ENCODE peak calls at places on chromosomes 11 and 22, in eight cellular contexts. One of them, this sample, is unnamed.

GRCh38 chr22:50737728-50738648 is at the start of gene ACR:
- DNase-seq in A673: no peak
- DNase-seq in sigmoid colon: no peak
- DNase-seq in kidney: peak
- DNase-seq in astrocyte: no peak
- DNase-seq in transverse colon: no peak
- DNase-seq in RWPE1: no peak
- DNase-seq in SK-N-SH: no peak
- DNase-seq in this sample: no peak

GRCh38 chr11:126405906-126406305 is 50.4 kb downstream of the ST3GAL4 start:
- DNase-seq in A673: no peak
- DNase-seq in sigmoid colon: no peak
- DNase-seq in kidney: peak
- DNase-seq in astrocyte: no peak
- DNase-seq in transverse colon: peak
- DNase-seq in RWPE1: peak
- DNase-seq in SK-N-SH: no peak
- DNase-seq in this sample: no peak

GRCh38 chr11:15852179-15852578 is 504.2 kb downstream of the SOX6 start:
- DNase-seq in A673: peak
- DNase-seq in sigmoid colon: no peak
- DNase-seq in kidney: no peak
- DNase-seq in astrocyte: no peak
- DNase-seq in transverse colon: peak
- DNase-seq in RWPE1: peak
- DNase-seq in SK-N-SH: no peak
- DNase-seq in this sample: peak

GRCh38 chr11:10996678-10997077 is 138.8 kb upstream of the ZBED5 start:
- DNase-seq in A673: no peak
- DNase-seq in sigmoid colon: no peak
- DNase-seq in kidney: no peak
- DNase-seq in astrocyte: no peak
- DNase-seq in transverse colon: no peak
- DNase-seq in RWPE1: no peak
- DNase-seq in SK-N-SH: no peak
- DNase-seq in this sample: no peak

GRCh38 chr11:11731311-11732083 is 109.7 kb upstream of the GALNT18 start:
- DNase-seq in A673: peak
- DNase-seq in sigmoid colon: no peak
- DNase-seq in kidney: no peak
- DNase-seq in astrocyte: peak
- DNase-seq in transverse colon: no peak
- DNase-seq in RWPE1: peak
- DNase-seq in SK-N-SH: no peak
- DNase-seq in this sample: no peak

GRCh38 chr11:17405232-17406005 is 17.0 kb upstream of the KCNJ11 start:
- DNase-seq in A673: peak
- DNase-seq in sigmoid colon: peak
- DNase-seq in kidney: peak
- DNase-seq in astrocyte: no peak
- DNase-seq in transverse colon: peak
- DNase-seq in RWPE1: no peak
- DNase-seq in SK-N-SH: peak
- DNase-seq in this sample: no peak

GRCh38 chr11:66020618-66021357 is 5.5 kb downstream of the CATSPER1 start:
- DNase-seq in A673: no peak
- DNase-seq in sigmoid colon: no peak
- DNase-seq in kidney: no peak
- DNase-seq in astrocyte: peak
- DNase-seq in transverse colon: peak
- DNase-seq in RWPE1: peak
- DNase-seq in SK-N-SH: no peak
- DNase-seq in this sample: no peak

GRCh38 chr22:35442471-35442870 is 42.5 kb downstream of the MCM5 start:
- DNase-seq in A673: no peak
- DNase-seq in sigmoid colon: no peak
- DNase-seq in kidney: no peak
- DNase-seq in astrocyte: no peak
- DNase-seq in transverse colon: no peak
- DNase-seq in RWPE1: no peak
- DNase-seq in SK-N-SH: no peak
- DNase-seq in this sample: no peak

GRCh38 chr11:78767409-78767932 is 192.8 kb upstream of the NARS2 start:
- DNase-seq in A673: no peak
- DNase-seq in sigmoid colon: no peak
- DNase-seq in kidney: no peak
- DNase-seq in astrocyte: no peak
- DNase-seq in transverse colon: no peak
- DNase-seq in RWPE1: no peak
- DNase-seq in SK-N-SH: no peak
- DNase-seq in this sample: no peak

GRCh38 chr11:19989191-19989590 is 171.1 kb downstream of the DBX1 start:
- DNase-seq in A673: no peak
- DNase-seq in sigmoid colon: no peak
- DNase-seq in kidney: no peak
- DNase-seq in astrocyte: no peak
- DNase-seq in transverse colon: no peak
- DNase-seq in RWPE1: no peak
- DNase-seq in SK-N-SH: no peak
- DNase-seq in this sample: no peak

GRCh38 chr11:47087801-47088200 is 88.9 kb downstream of the ARFGAP2 start:
- DNase-seq in A673: no peak
- DNase-seq in sigmoid colon: no peak
- DNase-seq in kidney: no peak
- DNase-seq in astrocyte: no peak
- DNase-seq in transverse colon: no peak
- DNase-seq in RWPE1: no peak
- DNase-seq in SK-N-SH: no peak
- DNase-seq in this sample: peak

GRCh38 chr11:61716478-61717285 is 35.8 kb upstream of the MYRF start:
- DNase-seq in A673: no peak
- DNase-seq in sigmoid colon: no peak
- DNase-seq in kidney: no peak
- DNase-seq in astrocyte: no peak
- DNase-seq in transverse colon: no peak
- DNase-seq in RWPE1: no peak
- DNase-seq in SK-N-SH: no peak
- DNase-seq in this sample: no peak

GRCh38 chr11:84549221-84549620 is 1077.9 kb downstream of the DLG2 start:
- DNase-seq in A673: no peak
- DNase-seq in sigmoid colon: no peak
- DNase-seq in kidney: no peak
- DNase-seq in astrocyte: peak
- DNase-seq in transverse colon: no peak
- DNase-seq in RWPE1: no peak
- DNase-seq in SK-N-SH: no peak
- DNase-seq in this sample: peak

GRCh38 chr11:84541711-84542340 is 1085.3 kb downstream of the DLG2 start:
- DNase-seq in A673: no peak
- DNase-seq in sigmoid colon: no peak
- DNase-seq in kidney: no peak
- DNase-seq in astrocyte: peak
- DNase-seq in transverse colon: no peak
- DNase-seq in RWPE1: no peak
- DNase-seq in SK-N-SH: no peak
- DNase-seq in this sample: no peak

DNA sequence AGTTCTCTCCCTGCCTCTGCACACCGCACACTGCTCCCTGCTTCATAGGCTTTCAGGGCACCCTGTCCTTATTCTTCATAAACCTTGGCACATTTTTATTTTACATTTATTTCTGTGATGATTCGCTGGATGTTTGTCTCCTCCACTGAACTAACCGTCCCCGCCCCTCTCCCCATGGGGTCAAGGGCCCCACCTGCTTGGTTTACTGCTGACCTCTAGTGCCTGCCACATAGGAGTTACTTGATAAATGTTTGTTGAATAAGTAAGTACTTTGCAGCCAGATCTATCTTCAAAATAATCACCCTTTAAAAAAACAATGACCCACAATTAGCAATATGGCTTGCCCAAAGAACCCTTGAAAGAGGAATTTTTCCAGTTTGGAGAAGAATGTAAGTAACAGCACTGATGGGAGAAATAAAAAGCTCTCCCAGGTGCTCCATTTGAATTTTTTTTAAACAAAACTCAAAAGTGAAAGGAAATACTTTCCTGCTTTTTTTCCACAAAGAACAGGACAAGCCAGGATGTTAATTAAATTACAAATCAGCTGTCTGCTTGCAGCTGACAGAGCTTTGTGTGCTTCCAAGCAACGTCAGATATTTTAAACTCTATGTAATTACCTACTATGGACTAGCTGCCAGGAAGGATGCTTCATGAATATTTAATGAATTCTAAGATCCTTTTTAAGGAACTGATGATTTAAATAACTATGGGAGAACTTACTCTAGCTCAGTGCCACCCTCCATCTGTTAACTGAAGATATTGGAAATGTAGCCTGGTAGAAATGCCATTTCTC is 1083.6 kb downstream of the DLG2 start:
- DNase-seq in A673: peak
- DNase-seq in sigmoid colon: no peak
- DNase-seq in kidney: no peak
- DNase-seq in astrocyte: no peak
- DNase-seq in transverse colon: no peak
- DNase-seq in RWPE1: no peak
- DNase-seq in SK-N-SH: peak
- DNase-seq in this sample: no peak
- H3K27ac ChIP-seq in A673: no peak
- H3K27ac ChIP-seq in sigmoid colon: no peak
- H3K27ac ChIP-seq in kidney: no peak
- H3K27ac ChIP-seq in astrocyte: no peak
- H3K27ac ChIP-seq in transverse colon: no peak
- H3K27ac ChIP-seq in RWPE1: no peak
- H3K27ac ChIP-seq in SK-N-SH: peak
- H3K27ac ChIP-seq in this sample: no peak

GRCh38 chr11:117881217-117881616 is 4.8 kb upstream of the FXYD6 start:
- DNase-seq in A673: no peak
- DNase-seq in sigmoid colon: peak
- DNase-seq in kidney: no peak
- DNase-seq in astrocyte: no peak
- DNase-seq in transverse colon: no peak
- DNase-seq in RWPE1: no peak
- DNase-seq in SK-N-SH: no peak
- DNase-seq in this sample: no peak
- H3K27ac ChIP-seq in A673: no peak
- H3K27ac ChIP-seq in sigmoid colon: peak
- H3K27ac ChIP-seq in kidney: no peak
- H3K27ac ChIP-seq in astrocyte: no peak
- H3K27ac ChIP-seq in transverse colon: no peak
- H3K27ac ChIP-seq in RWPE1: no peak
- H3K27ac ChIP-seq in SK-N-SH: no peak
- H3K27ac ChIP-seq in this sample: no peak

DNA sequence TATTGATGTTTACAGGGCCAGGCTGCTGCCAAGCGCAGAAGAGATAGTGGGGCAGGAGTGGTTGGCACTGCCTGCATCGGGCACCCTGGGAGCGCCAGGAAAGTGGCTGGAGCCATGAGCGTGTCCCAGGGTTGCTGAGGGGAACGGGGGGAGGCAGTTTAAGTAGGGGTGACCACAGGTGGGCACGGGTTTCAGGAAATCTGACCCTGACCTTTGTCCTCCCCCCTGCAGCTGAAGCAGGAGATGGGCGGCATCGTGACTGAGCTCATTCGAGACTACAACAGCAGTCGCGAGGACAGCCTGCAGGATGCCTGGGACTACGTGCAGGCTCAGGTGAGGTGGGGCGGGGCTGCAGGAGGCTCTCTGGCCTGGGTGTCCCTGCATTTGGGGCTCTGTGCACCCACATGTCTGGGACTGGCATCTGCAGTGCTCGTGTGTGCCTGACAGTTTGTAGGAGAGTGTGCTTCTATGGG is 49.6 kb downstream of the CD82 start:
- DNase-seq in A673: no peak
- DNase-seq in sigmoid colon: peak
- DNase-seq in kidney: peak
- DNase-seq in astrocyte: no peak
- DNase-seq in transverse colon: no peak
- DNase-seq in RWPE1: no peak
- DNase-seq in SK-N-SH: no peak
- DNase-seq in this sample: no peak
- H3K27ac ChIP-seq in A673: no peak
- H3K27ac ChIP-seq in sigmoid colon: no peak
- H3K27ac ChIP-seq in kidney: no peak
- H3K27ac ChIP-seq in astrocyte: no peak
- H3K27ac ChIP-seq in transverse colon: no peak
- H3K27ac ChIP-seq in RWPE1: peak
- H3K27ac ChIP-seq in SK-N-SH: no peak
- H3K27ac ChIP-seq in this sample: peak

DNA sequence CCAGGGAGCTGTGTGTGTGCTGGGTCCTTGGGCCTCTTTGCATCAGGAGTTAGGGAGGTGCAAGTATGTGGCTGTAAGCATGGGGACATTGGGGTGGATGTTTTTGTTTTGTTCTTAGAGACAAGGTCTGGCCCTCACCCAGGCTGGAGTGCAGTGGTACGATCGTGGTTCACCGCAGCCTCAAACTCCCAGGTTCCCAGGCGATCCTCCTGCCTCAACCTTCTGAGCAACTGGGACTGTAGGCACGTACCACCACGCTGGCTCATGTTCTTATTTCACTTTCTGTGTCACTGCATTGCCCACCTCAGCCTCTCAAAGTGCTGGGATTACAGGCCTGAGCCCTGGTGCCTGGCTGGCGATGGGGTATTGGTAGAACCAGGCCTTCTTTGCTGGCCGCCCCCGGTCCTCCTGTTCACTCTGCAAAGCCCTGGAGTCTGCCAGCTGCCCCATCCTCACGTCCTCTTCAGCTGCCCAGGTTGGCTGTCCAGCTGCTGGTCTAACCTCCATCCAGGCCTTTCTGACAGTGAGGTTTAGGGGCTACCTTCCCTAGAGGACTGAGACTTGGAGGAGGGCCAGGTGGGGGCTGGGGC is 851 bp upstream of the GRAMD4 start:
- DNase-seq in A673: no peak
- DNase-seq in sigmoid colon: no peak
- DNase-seq in kidney: peak
- DNase-seq in astrocyte: peak
- DNase-seq in transverse colon: no peak
- DNase-seq in RWPE1: no peak
- DNase-seq in SK-N-SH: no peak
- DNase-seq in this sample: no peak
- H3K27ac ChIP-seq in A673: no peak
- H3K27ac ChIP-seq in sigmoid colon: peak
- H3K27ac ChIP-seq in kidney: no peak
- H3K27ac ChIP-seq in astrocyte: no peak
- H3K27ac ChIP-seq in transverse colon: peak
- H3K27ac ChIP-seq in RWPE1: no peak
- H3K27ac ChIP-seq in SK-N-SH: peak
- H3K27ac ChIP-seq in this sample: peak

This sample was measured in Karpas-422.